ENCODE peak calls at places on chromosomes 7 and 10, in five cellular contexts. T is small intestine, W is fibroblast of lung, K is HL-60, J is Peyer's patch. Q is an unnamed sample.

GRCh38 chr7:34130558-34131285 is 225.4 kb downstream of the BMPER start:
- DNase-seq in T (no peak), W (no peak), J (no peak), K (no peak), Q (peak)

GRCh38 chr10:34426041-34426440 is 389.1 kb downstream of the PARD3 start:
- DNase-seq in K (no peak), T (no peak), W (no peak), J (no peak), Q (no peak)

GRCh38 chr10:116688241-116688711 is 54.1 kb downstream of the HSPA12A start:
- DNase-seq in K (no peak), J (no peak), T (no peak), W (peak), Q (peak)

GRCh38 chr10:3421537-3422257 is 249.1 kb upstream of the PITRM1 start:
- DNase-seq in T (no peak), W (no peak), J (no peak), K (no peak), Q (no peak)

GRCh38 chr10:122352817-122353525 is 21.5 kb upstream of the PLEKHA1 start:
- DNase-seq in W (no peak), K (no peak), T (no peak), J (no peak), Q (no peak)

GRCh38 chr7:143418681-143419458 is 10.2 kb upstream of the EPHA1 start:
- DNase-seq in W (no peak), K (no peak), J (no peak), T (no peak), Q (peak)

GRCh38 chr7:150753826-150754603 is 16.8 kb downstream of the GIMAP5 start:
- DNase-seq in T (no peak), W (no peak), K (peak), J (no peak), Q (no peak)

GRCh38 chr7:47580811-47581331 is 1.0 kb downstream of the TNS3 start:
- DNase-seq in J (no peak), T (no peak), K (no peak), W (peak), Q (no peak)

GRCh38 chr10:3806603-3807002 is 21.6 kb upstream of the KLF6 start:
- DNase-seq in J (no peak), W (peak), K (no peak), T (peak), Q (peak)

GRCh38 chr7:141585592-141586510 is 34.6 kb downstream of the AGK start:
- DNase-seq in T (no peak), W (peak), K (no peak), J (no peak), Q (peak)

GRCh38 chr7:148400101-148400500 is 190.5 kb upstream of the C7orf33 start:
- DNase-seq in J (no peak), K (no peak), W (no peak), T (no peak), Q (no peak)

GRCh38 chr10:5466451-5466996 is 32.8 kb downstream of the CALML5 start:
- DNase-seq in J (no peak), W (peak), T (peak), K (no peak), Q (peak)

GRCh38 chr10:86520871-86521619 is 547 bp downstream of the WAPL start:
- DNase-seq in K (peak), W (peak), J (peak), T (peak), Q (peak)

GRCh38 chr7:143239822-143240221 is 18.0 kb downstream of the TAS2R40 start:
- DNase-seq in T (no peak), K (peak), W (peak), J (no peak), Q (peak)

GRCh38 chr7:120941064-120941463 is 9.5 kb upstream of the ING3 start:
- DNase-seq in K (no peak), J (no peak), T (peak), W (peak), Q (no peak)

DNA sequence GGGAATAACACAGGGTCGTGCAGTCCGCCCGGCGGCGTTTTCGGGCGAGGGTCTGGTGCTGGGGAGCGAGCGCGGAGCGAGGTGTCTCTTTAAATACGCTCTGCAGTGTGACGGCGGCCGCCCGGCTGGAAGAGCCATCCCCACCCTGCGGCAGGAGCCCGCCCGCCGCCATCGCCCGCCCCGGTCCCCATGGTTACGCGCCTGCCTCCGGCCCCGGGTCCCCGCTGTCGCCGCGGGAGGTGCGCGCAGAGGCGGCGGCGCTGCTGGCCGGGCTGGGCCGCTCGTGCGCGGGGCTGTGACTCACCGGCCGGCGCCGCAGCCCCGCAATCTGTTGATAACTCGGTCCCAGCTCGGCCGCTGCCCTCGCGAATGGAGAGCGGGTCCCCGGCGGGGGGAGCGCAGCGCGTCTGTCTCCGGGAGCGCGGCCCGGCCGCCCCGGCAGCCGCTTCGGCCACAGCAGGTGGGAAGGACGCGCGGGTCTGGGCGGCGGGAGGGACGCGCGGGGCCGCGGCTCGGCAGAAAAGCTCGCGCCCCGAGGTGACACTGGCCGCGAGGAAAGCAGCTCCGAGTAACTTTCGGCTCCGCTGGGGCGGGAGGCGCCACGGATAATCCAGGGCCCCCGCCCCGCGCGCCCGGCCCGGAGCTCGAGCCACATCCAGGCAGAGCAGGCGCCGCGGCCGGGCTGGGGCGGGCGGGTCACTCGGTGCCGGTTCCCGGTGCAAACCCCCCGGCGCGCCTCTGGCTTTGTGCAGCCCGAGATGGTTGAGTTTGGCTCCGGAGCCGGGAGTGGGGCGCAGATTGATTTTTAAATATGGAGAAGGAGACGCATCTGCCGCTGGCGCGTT is at the start of gene ADGRA1:
- DNase-seq in W (no peak), K (no peak), J (no peak), T (no peak), Q (no peak)
- H3K4me3 ChIP-seq in W (no peak), K (no peak), J (no peak), T (no peak), Q (no peak)

DNA sequence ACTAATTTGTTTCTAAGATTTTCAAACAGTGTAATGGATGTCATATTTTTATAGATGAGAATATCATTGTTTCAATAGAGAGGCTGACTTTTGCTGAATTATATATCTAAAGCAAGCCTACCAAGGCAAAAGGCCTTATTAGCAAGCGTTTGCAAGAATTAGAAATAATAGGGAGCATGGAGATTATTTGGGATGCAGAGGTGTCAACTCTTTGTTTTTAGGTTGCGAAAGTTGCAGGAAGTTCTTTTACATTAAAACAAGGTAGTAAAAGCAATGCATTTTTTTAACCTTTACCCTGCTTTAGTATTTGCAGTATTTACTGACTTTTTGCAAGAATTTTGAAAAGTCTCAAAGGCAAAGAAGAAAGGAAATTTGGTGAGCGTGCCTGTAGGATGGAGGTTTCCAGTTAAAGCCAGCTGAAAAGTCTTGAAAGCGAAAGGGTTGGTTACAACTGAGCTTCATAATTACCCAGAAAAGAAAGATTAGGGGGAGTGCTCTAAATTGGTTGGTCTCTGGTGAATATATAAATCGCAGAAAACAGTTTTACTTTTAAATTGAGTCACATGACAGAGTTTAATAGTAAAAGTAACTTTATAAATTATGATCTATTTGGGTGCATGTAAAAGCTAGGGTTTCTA is 81.6 kb downstream of the MKLN1 start:
- DNase-seq in K (no peak), W (no peak), T (no peak), J (no peak), Q (no peak)
- H3K4me3 ChIP-seq in K (no peak), W (no peak), T (no peak), J (no peak), Q (no peak)

GRCh38 chr7:106071356-106071998 is 40.6 kb downstream of the SYPL1 start:
- DNase-seq in J (peak), T (peak), W (no peak), K (peak), Q (no peak)
- H3K4me3 ChIP-seq in J (no peak), T (no peak), W (no peak), K (no peak), Q (no peak)

GRCh38 chr7:74656421-74656910 is 1.1 kb upstream of the GTF2I start:
- DNase-seq in J (peak), T (peak), K (peak), W (no peak), Q (peak)
- H3K4me3 ChIP-seq in J (peak), T (peak), K (peak), W (peak), Q (peak)

DNA sequence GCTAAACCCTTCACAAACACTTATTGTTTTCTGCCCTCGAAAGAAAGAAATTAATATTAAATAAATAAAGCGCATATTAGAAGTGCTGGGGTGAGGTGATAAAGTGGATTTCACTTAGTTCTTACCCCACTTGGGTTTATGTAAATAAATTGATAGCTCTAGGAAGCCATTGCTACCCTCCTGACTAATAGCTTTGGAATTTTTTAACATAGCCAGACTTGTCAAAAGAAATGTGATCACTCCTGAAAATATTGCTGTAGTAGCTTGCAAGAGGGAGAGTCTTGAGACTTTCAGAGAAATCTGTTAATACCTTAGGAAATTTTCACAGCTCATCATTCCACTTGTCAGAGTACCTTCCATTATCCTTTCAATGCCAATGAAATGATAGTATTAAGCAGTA is 7.6 kb downstream of the ARL5B start:
- DNase-seq in W (peak), T (no peak), J (no peak), K (no peak), Q (peak)
- H3K4me3 ChIP-seq in W (peak), T (no peak), J (no peak), K (no peak), Q (no peak)